ENCODE peak calls at places on chromosomes 2 and 18, in seven cellular contexts. L, N, Q, A, R, B and M are unnamed samples.
A peak's percentile ranks its signal among the peaks of the same experiment; 100 is the strongest.

GRCh38 chr2:158464426-158465281 is 7.9 kb downstream of the PKP4 start:
- DNase-seq in L (no peak), A (no peak), Q (peak; percentile 19), B (no peak), N (no peak), R (no peak), M (no peak)

GRCh38 chr2:196538646-196539045 is 100.9 kb upstream of the CCDC150 start:
- DNase-seq in Q (no peak), R (no peak), B (no peak), N (no peak), L (no peak), A (no peak), M (no peak)

GRCh38 chr2:98020992-98021713 is 25.4 kb upstream of the TMEM131 start:
- DNase-seq in N (no peak), L (peak; percentile 49), R (no peak), Q (no peak), B (no peak), A (no peak), M (no peak)

GRCh38 chr2:102975996-102976636 is 214.3 kb downstream of the TMEM182 start:
- DNase-seq in Q (no peak), A (peak; percentile 8), B (no peak), L (peak; percentile 15), N (no peak), R (no peak), M (peak; percentile 60)

GRCh38 chr2:17799301-17800126 is 16.7 kb upstream of the MSGN1 start:
- DNase-seq in B (no peak), L (no peak), R (no peak), Q (no peak), A (no peak), N (no peak), M (no peak)

GRCh38 chr18:8277270-8277669 is 332.0 kb upstream of the RAB12 start:
- DNase-seq in B (no peak), R (no peak), A (no peak), N (no peak), Q (no peak), L (no peak), M (no peak)

GRCh38 chr2:198930170-198930569 is 527.6 kb downstream of the SATB2 start:
- DNase-seq in Q (peak; percentile 8), B (no peak), A (no peak), R (no peak), L (no peak), N (no peak), M (no peak)

GRCh38 chr2:219176818-219177593 is at the start of gene CNPPD1:
- DNase-seq in A (peak; percentile 73), N (peak; percentile 88), L (peak; percentile 89), Q (peak; percentile 82), B (peak; percentile 96), R (peak; percentile 71), M (peak; percentile 83)

GRCh38 chr18:70293166-70293565 is 4.3 kb downstream of the SOCS6 start:
- DNase-seq in N (no peak), L (peak; percentile 24), R (no peak), B (no peak), Q (no peak), A (no peak), M (no peak)

GRCh38 chr2:232502901-232503791 is 15.5 kb upstream of the ECEL1 start:
- DNase-seq in B (peak; percentile 78), A (peak; percentile 10), N (peak; percentile 33), Q (no peak), L (peak; percentile 72), R (peak; percentile 34), M (peak; percentile 37)

GRCh38 chr2:85277416-85278158 is 50.2 kb downstream of the TGOLN2 start:
- DNase-seq in R (no peak), N (no peak), Q (peak; percentile 73), A (no peak), B (peak; percentile 48), L (no peak), M (no peak)

GRCh38 chr2:97845133-97845532 is 131.8 kb downstream of the ZAP70 start:
- DNase-seq in Q (no peak), R (no peak), L (no peak), A (no peak), B (no peak), N (no peak), M (no peak)

GRCh38 chr2:217943379-217944321 is 59.1 kb downstream of the TNS1 start:
- DNase-seq in Q (peak; percentile 94), L (peak; percentile 92), B (no peak), R (no peak), N (no peak), A (no peak), M (peak; percentile 79)

GRCh38 chr2:120177973-120178372 is 45.2 kb downstream of the TMEM185B start:
- DNase-seq in N (no peak), B (no peak), A (no peak), R (no peak), Q (no peak), L (no peak), M (no peak)

GRCh38 chr2:168910330-168910729 is 9.2 kb downstream of the G6PC2 start:
- DNase-seq in Q (no peak), L (no peak), A (no peak), R (no peak), B (no peak), N (no peak), M (no peak)

GRCh38 chr2:99811544-99811943 is 321.7 kb upstream of the REV1 start:
- DNase-seq in B (no peak), N (no peak), L (no peak), Q (peak; percentile 63), A (no peak), R (no peak), M (no peak)

GRCh38 chr2:219018286-219018685 is 23.0 kb downstream of the CFAP65 start:
- DNase-seq in R (no peak), N (no peak), A (no peak), Q (no peak), B (no peak), L (no peak), M (no peak)

GRCh38 chr2:10169053-10169578 is 46.6 kb downstream of the RRM2 start:
- DNase-seq in R (no peak), L (no peak), A (no peak), N (no peak), Q (no peak), B (no peak), M (no peak)

GRCh38 chr2:135962401-135963138 is 22.9 kb downstream of the DARS1 start:
- DNase-seq in B (no peak), N (no peak), R (no peak), A (no peak), L (no peak), Q (no peak), M (no peak)

GRCh38 chr2:103132536-103133217 is 370.8 kb downstream of the TMEM182 start:
- DNase-seq in N (no peak), L (no peak), Q (no peak), R (no peak), A (no peak), B (no peak), M (no peak)

GRCh38 chr2:160921401-160921964 is 238.7 kb upstream of the TANK start:
- DNase-seq in L (peak; percentile 25), N (no peak), A (no peak), R (no peak), Q (no peak), B (no peak), M (no peak)

GRCh38 chr2:4827836-4828235 is 864.3 kb upstream of the SOX11 start:
- DNase-seq in B (no peak), A (no peak), R (no peak), L (no peak), N (no peak), Q (no peak), M (no peak)

GRCh38 chr2:119486886-119487285 is 37.4 kb downstream of the SCTR start:
- DNase-seq in A (no peak), R (no peak), B (no peak), L (no peak), Q (no peak), N (no peak), M (no peak)

GRCh38 chr2:109516445-109517117 is 97.2 kb downstream of the SEPTIN10 start:
- DNase-seq in R (no peak), A (peak; percentile 25), B (no peak), Q (no peak), N (no peak), L (peak; percentile 21), M (peak; percentile 18)